ENCODE peak calls at places on chromosomes 4 and X, in eight cellular contexts. D, G, Q, B, Z, A, K and R are unnamed samples.

GRCh38 chr4:88158360-88159136 is at the start of gene ABCG2:
- DNase-seq in D (peak; percentile 69), Z (no peak), K (peak; percentile 48), G (peak; percentile 88), Q (no peak), B (no peak), A (peak; percentile 48), R (peak; percentile 16)

GRCh38 chr4:80781436-80781835 is 249.1 kb upstream of the BMP3 start:
- DNase-seq in B (no peak), Q (no peak), G (no peak), A (no peak), K (no peak), Z (no peak), D (no peak), R (no peak)

GRCh38 chr4:185229021-185229818 is 19.8 kb downstream of the SNX25 start:
- DNase-seq in G (no peak), A (no peak), B (no peak), Q (no peak), Z (no peak), K (no peak), D (no peak), R (no peak)

GRCh38 chr4:3176625-3177229 is 72.2 kb upstream of the MSANTD1 start:
- DNase-seq in B (no peak), K (no peak), D (no peak), Z (no peak), G (peak; percentile 23), A (no peak), Q (peak; percentile 9), R (no peak)

GRCh38 chr4:75344915-75345314 is 169.3 kb downstream of the RCHY1 start:
- DNase-seq in A (no peak), Z (no peak), B (no peak), D (peak; percentile 77), Q (no peak), K (no peak), G (no peak), R (no peak)

GRCh38 chr4:22720091-22720490 is 27.4 kb downstream of the GBA3 start:
- DNase-seq in Z (no peak), B (no peak), A (no peak), G (no peak), D (peak; percentile 39), K (no peak), Q (no peak), R (no peak)

GRCh38 chr4:102343964-102344519 is 1.2 kb downstream of the SLC39A8 start:
- DNase-seq in A (no peak), Q (peak; percentile 50), D (no peak), K (peak; percentile 69), B (no peak), Z (no peak), G (no peak), R (no peak)

GRCh38 chrX:119655125-119655524 is 37.8 kb downstream of the SEPTIN6 start:
- DNase-seq in K (no peak), D (peak; percentile 77), G (no peak), Z (no peak), B (no peak), A (no peak), Q (no peak), R (peak; percentile 35)

GRCh38 chr4:7427326-7428260 is 7.1 kb downstream of the PSAPL1 start:
- DNase-seq in K (no peak), G (no peak), Z (no peak), D (no peak), B (no peak), A (peak; percentile 10), Q (no peak), R (no peak)

GRCh38 chrX:16868920-16869319 is 1.2 kb downstream of the RBBP7 start:
- DNase-seq in K (peak; percentile 24), A (no peak), B (no peak), Z (no peak), G (no peak), Q (no peak), D (no peak), R (no peak)

GRCh38 chrX:85243155-85243554 is 424 bp downstream of the SATL1 start:
- DNase-seq in Q (no peak), A (no peak), G (no peak), K (no peak), Z (no peak), B (no peak), D (peak; percentile 21), R (no peak)

GRCh38 chr4:184746532-184746870 is 12.6 kb upstream of the CENPU start:
- DNase-seq in Q (peak; percentile 92), A (no peak), K (peak; percentile 27), Z (no peak), G (no peak), D (peak; percentile 81), B (no peak), R (peak; percentile 40)

GRCh38 chr4:182917182-182918043 is at the start of gene DCTD:
- DNase-seq in G (peak; percentile 71), Q (peak; percentile 67), K (peak; percentile 85), Z (peak; percentile 88), B (peak; percentile 52), A (peak; percentile 88), D (peak; percentile 89), R (peak; percentile 84)

GRCh38 chrX:43551590-43551989 is 104.5 kb upstream of the MAOA start:
- DNase-seq in D (no peak), G (no peak), B (no peak), K (no peak), Z (no peak), Q (no peak), A (no peak), R (no peak)

GRCh38 chr4:114132830-114133229 is 153.4 kb upstream of the ARSJ start:
- DNase-seq in D (no peak), K (peak; percentile 7), B (no peak), Q (no peak), A (no peak), G (no peak), Z (no peak), R (no peak)

GRCh38 chr4:73860884-73861283 is 7.8 kb downstream of the PF4V1 start:
- DNase-seq in D (no peak), B (no peak), A (no peak), Q (no peak), Z (no peak), G (no peak), K (no peak), R (no peak)

GRCh38 chr4:73862357-73862756 is 6.8 kb upstream of the CXCL1 start:
- DNase-seq in K (no peak), G (no peak), D (peak; percentile 41), Q (no peak), Z (no peak), A (no peak), B (no peak), R (no peak)

GRCh38 chr4:73859614-73860088 is 6.6 kb downstream of the PF4V1 start:
- DNase-seq in B (no peak), G (peak; percentile 5), Q (no peak), Z (no peak), A (no peak), D (peak; percentile 79), K (no peak), R (no peak)

GRCh38 chr4:73856518-73856917 is 3.4 kb downstream of the PF4V1 start:
- DNase-seq in G (no peak), A (no peak), K (no peak), D (peak; percentile 45), B (no peak), Q (no peak), Z (no peak), R (no peak)

GRCh38 chr4:73860175-73860574 is 7.1 kb downstream of the PF4V1 start:
- DNase-seq in B (no peak), K (no peak), A (no peak), Q (no peak), G (no peak), D (no peak), Z (no peak), R (no peak)
- H3K4me1 ChIP-seq in B (no peaks in the 10 kb centered on the region), K (no peaks in the 10 kb centered on the region), A (no peaks in the 10 kb centered on the region), Q (no peaks in the 10 kb centered on the region), G (no peaks in the 10 kb centered on the region), D (peaks cover 11% of the 10 kb centered on the region), Z (no peaks in the 10 kb centered on the region), R (no peaks in the 10 kb centered on the region)

DNA sequence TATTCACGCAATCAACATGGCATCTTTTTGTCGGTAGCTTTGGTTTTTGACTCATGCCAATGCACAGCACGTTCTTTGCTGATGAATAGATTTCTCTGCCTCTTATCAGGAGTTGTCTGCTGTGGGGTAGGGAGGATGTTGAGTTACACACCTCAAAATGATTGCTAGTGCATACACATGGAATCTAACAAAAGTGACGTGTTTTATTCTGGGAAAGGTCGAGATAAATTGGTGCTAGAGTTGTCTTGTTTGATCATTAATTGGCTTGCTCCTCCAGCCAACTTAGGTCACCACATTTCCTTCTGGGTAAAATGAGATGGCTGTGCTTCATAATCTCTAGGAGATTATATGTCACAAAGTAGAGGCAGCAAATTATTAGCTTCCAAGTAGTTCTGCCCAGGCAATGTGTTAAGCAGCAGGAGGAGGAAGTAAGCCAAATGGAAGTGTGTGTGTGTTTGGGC is 3.9 kb downstream of the RAB9A start:
- DNase-seq in Q (no peak), G (no peak), D (no peak), Z (no peak), A (no peak), B (no peak), K (no peak), R (no peak)
- H3K4me3 ChIP-seq in Q (no peak overlapping the region), G (no peak overlapping the region), D (peak overlapping the region; percentile 14), Z (no peak overlapping the region), A (no peak overlapping the region), B (no peak overlapping the region), K (no peak overlapping the region), R (no peak overlapping the region)

GRCh38 chrX:65689377-65689776 is 21.9 kb downstream of the MSN start:
- DNase-seq in Z (no peak), B (no peak), A (no peak), K (no peak), D (no peak), Q (no peak), G (no peak), R (no peak)

GRCh38 chrX:65688403-65688881 is 21.0 kb downstream of the MSN start:
- DNase-seq in B (no peak), K (no peak), A (no peak), Q (no peak), D (peak; percentile 44), G (no peak), Z (peak; percentile 34), R (no peak)

GRCh38 chrX:65687367-65687766 is 19.9 kb downstream of the MSN start:
- DNase-seq in K (no peak), D (no peak), Z (no peak), G (no peak), B (no peak), A (no peak), Q (no peak), R (no peak)

GRCh38 chrX:65685112-65685511 is 17.7 kb downstream of the MSN start:
- DNase-seq in Z (no peak), D (no peak), G (no peak), K (no peak), A (no peak), B (no peak), Q (no peak), R (no peak)

GRCh38 chrX:65686246-65686645 is 18.8 kb downstream of the MSN start:
- DNase-seq in Q (no peak), Z (no peak), K (no peak), B (no peak), D (no peak), A (no peak), G (no peak), R (no peak)
- H3K4me1 ChIP-seq in Q (no peaks in the 10 kb centered on the region), Z (peaks cover 16% of the 10 kb centered on the region), K (peaks cover 91% of the 10 kb centered on the region), B (peaks cover 29% of the 10 kb centered on the region), D (peaks cover 43% of the 10 kb centered on the region), A (peaks cover 93% of the 10 kb centered on the region), G (no peaks in the 10 kb centered on the region), R (peaks cover 98% of the 10 kb centered on the region)

DNA sequence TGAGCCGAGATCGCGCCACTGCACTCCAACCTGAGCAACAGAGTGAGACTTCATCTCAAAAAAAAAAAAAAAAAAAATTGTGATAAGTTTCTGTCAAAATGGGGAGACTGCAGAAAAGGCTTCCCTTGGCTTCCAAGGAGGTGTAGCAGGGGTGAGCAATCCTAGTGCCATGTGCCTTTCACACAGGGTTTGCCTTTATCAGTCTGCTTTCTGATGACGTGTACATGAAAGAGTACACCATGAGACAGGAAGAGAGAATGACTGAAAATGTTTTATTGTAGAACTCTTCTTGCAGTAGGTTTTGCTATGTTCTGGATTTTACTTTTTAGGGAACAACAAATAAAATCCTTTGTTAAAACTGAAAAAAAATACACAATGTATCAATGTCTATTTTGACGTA is 23.4 kb upstream of the ZFP42 start:
- DNase-seq in Z (no peak), B (no peak), Q (no peak), A (no peak), D (no peak), G (no peak), K (no peak), R (no peak)
- H3K4me3 ChIP-seq in Z (no peak overlapping the region), B (no peak overlapping the region), Q (no peak overlapping the region), A (no peak overlapping the region), D (no peak overlapping the region), G (no peak overlapping the region), K (no peak overlapping the region), R (no peak overlapping the region)